ENCODE peak calls at places on chromosome 20, in five cellular contexts. One of them, this sample, is unnamed.

GRCh38 chr20:35446356-35447078 is 8.5 kb upstream of the GDF5 start:
- DNase-seq in MM.1S: no peak
- DNase-seq in astrocyte of the spinal cord: no peak
- DNase-seq in choroid plexus epithelial cell: no peak
- DNase-seq in tibial artery: no peak
- DNase-seq in this sample: no peak

GRCh38 chr20:3706774-3707507 is 5.5 kb downstream of the SIGLEC1 start:
- DNase-seq in astrocyte of the spinal cord: no peak
- DNase-seq in tibial artery: peak
- DNase-seq in choroid plexus epithelial cell: no peak
- DNase-seq in MM.1S: no peak
- DNase-seq in this sample: peak

GRCh38 chr20:57267158-57267821 is 849 bp upstream of the BMP7 start:
- DNase-seq in tibial artery: no peak
- DNase-seq in astrocyte of the spinal cord: no peak
- DNase-seq in choroid plexus epithelial cell: no peak
- DNase-seq in MM.1S: no peak
- DNase-seq in this sample: no peak

GRCh38 chr20:44407402-44408184 is 52.1 kb downstream of the HNF4A start:
- DNase-seq in tibial artery: no peak
- DNase-seq in MM.1S: no peak
- DNase-seq in choroid plexus epithelial cell: peak
- DNase-seq in astrocyte of the spinal cord: peak
- DNase-seq in this sample: peak

GRCh38 chr20:45823949-45824835 is 2.9 kb downstream of the TNNC2 start:
- DNase-seq in MM.1S: no peak
- DNase-seq in tibial artery: no peak
- DNase-seq in choroid plexus epithelial cell: peak
- DNase-seq in astrocyte of the spinal cord: peak
- DNase-seq in this sample: peak

GRCh38 chr20:58515240-58516212 is at the start of gene APCDD1L:
- DNase-seq in choroid plexus epithelial cell: peak
- DNase-seq in tibial artery: peak
- DNase-seq in MM.1S: no peak
- DNase-seq in astrocyte of the spinal cord: peak
- DNase-seq in this sample: peak

GRCh38 chr20:46308258-46309157 is at the start of gene CDH22:
- DNase-seq in astrocyte of the spinal cord: no peak
- DNase-seq in MM.1S: no peak
- DNase-seq in choroid plexus epithelial cell: peak
- DNase-seq in tibial artery: no peak
- DNase-seq in this sample: peak

GRCh38 chr20:37526238-37526838 is 1.3 kb downstream of the BLCAP start:
- DNase-seq in MM.1S: no peak
- DNase-seq in tibial artery: peak
- DNase-seq in astrocyte of the spinal cord: peak
- DNase-seq in choroid plexus epithelial cell: peak
- DNase-seq in this sample: peak

GRCh38 chr20:62675156-62675871 is 33.0 kb downstream of the SLCO4A1 start:
- DNase-seq in tibial artery: no peak
- DNase-seq in choroid plexus epithelial cell: no peak
- DNase-seq in MM.1S: no peak
- DNase-seq in astrocyte of the spinal cord: no peak
- DNase-seq in this sample: peak

GRCh38 chr20:13340088-13340487 is 119.0 kb downstream of the ISM1 start:
- DNase-seq in astrocyte of the spinal cord: no peak
- DNase-seq in tibial artery: no peak
- DNase-seq in choroid plexus epithelial cell: no peak
- DNase-seq in MM.1S: no peak
- DNase-seq in this sample: peak

GRCh38 chr20:43972051-43972450 is 57.4 kb downstream of the TOX2 start:
- DNase-seq in MM.1S: no peak
- DNase-seq in choroid plexus epithelial cell: no peak
- DNase-seq in astrocyte of the spinal cord: no peak
- DNase-seq in tibial artery: no peak
- DNase-seq in this sample: no peak

GRCh38 chr20:63758152-63758551 is 18.6 kb downstream of the SLC2A4RG start:
- DNase-seq in MM.1S: no peak
- DNase-seq in tibial artery: no peak
- DNase-seq in choroid plexus epithelial cell: no peak
- DNase-seq in astrocyte of the spinal cord: no peak
- DNase-seq in this sample: no peak

GRCh38 chr20:31923388-31924271 is 28.2 kb downstream of the PDRG1 start:
- DNase-seq in astrocyte of the spinal cord: no peak
- DNase-seq in choroid plexus epithelial cell: no peak
- DNase-seq in MM.1S: no peak
- DNase-seq in tibial artery: no peak
- DNase-seq in this sample: no peak

GRCh38 chr20:51639206-51639832 is 96.8 kb upstream of the NFATC2 start:
- DNase-seq in MM.1S: peak
- DNase-seq in choroid plexus epithelial cell: peak
- DNase-seq in astrocyte of the spinal cord: peak
- DNase-seq in tibial artery: peak
- DNase-seq in this sample: peak

GRCh38 chr20:6053776-6054688 is at the start of gene LRRN4:
- DNase-seq in astrocyte of the spinal cord: no peak
- DNase-seq in choroid plexus epithelial cell: no peak
- DNase-seq in MM.1S: no peak
- DNase-seq in tibial artery: no peak
- DNase-seq in this sample: peak

GRCh38 chr20:15310361-15310760 is 972.9 kb upstream of the FLRT3 start:
- DNase-seq in astrocyte of the spinal cord: no peak
- DNase-seq in choroid plexus epithelial cell: peak
- DNase-seq in MM.1S: no peak
- DNase-seq in tibial artery: no peak
- DNase-seq in this sample: no peak

GRCh38 chr20:17210983-17211382 is 15.9 kb upstream of the PCSK2 start:
- DNase-seq in choroid plexus epithelial cell: no peak
- DNase-seq in MM.1S: no peak
- DNase-seq in tibial artery: no peak
- DNase-seq in astrocyte of the spinal cord: no peak
- DNase-seq in this sample: no peak

GRCh38 chr20:31260326-31260932 is 3.0 kb downstream of the DEFB115 start:
- DNase-seq in tibial artery: no peak
- DNase-seq in astrocyte of the spinal cord: no peak
- DNase-seq in choroid plexus epithelial cell: peak
- DNase-seq in MM.1S: peak
- DNase-seq in this sample: no peak

GRCh38 chr20:24785141-24785924 is 163.7 kb upstream of the CST7 start:
- DNase-seq in choroid plexus epithelial cell: no peak
- DNase-seq in astrocyte of the spinal cord: peak
- DNase-seq in MM.1S: no peak
- DNase-seq in tibial artery: no peak
- DNase-seq in this sample: peak

GRCh38 chr20:4891997-4892396 is 109.3 kb downstream of the SLC23A2 start:
- DNase-seq in choroid plexus epithelial cell: no peak
- DNase-seq in tibial artery: no peak
- DNase-seq in MM.1S: no peak
- DNase-seq in astrocyte of the spinal cord: no peak
- DNase-seq in this sample: no peak

GRCh38 chr20:53126185-53126584 is 154.0 kb downstream of the TSHZ2 start:
- DNase-seq in tibial artery: no peak
- DNase-seq in astrocyte of the spinal cord: no peak
- DNase-seq in choroid plexus epithelial cell: no peak
- DNase-seq in MM.1S: no peak
- DNase-seq in this sample: no peak

GRCh38 chr20:48750941-48751620 is 76.7 kb downstream of the PREX1 start:
- DNase-seq in MM.1S: no peak
- DNase-seq in choroid plexus epithelial cell: no peak
- DNase-seq in astrocyte of the spinal cord: peak
- DNase-seq in tibial artery: no peak
- DNase-seq in this sample: no peak

GRCh38 chr20:32505723-32506473 is 79.2 kb downstream of the NOL4L start:
- DNase-seq in tibial artery: no peak
- DNase-seq in choroid plexus epithelial cell: no peak
- DNase-seq in MM.1S: peak
- DNase-seq in astrocyte of the spinal cord: no peak
- DNase-seq in this sample: no peak

GRCh38 chr20:51712501-51713212 is 55.5 kb downstream of the ATP9A start:
- DNase-seq in MM.1S: no peak
- DNase-seq in tibial artery: no peak
- DNase-seq in astrocyte of the spinal cord: peak
- DNase-seq in choroid plexus epithelial cell: peak
- DNase-seq in this sample: peak

GRCh38 chr20:25043499-25044260 is 14.3 kb downstream of the ACSS1 start:
- DNase-seq in choroid plexus epithelial cell: no peak
- DNase-seq in MM.1S: no peak
- DNase-seq in astrocyte of the spinal cord: no peak
- DNase-seq in tibial artery: no peak
- DNase-seq in this sample: no peak

GRCh38 chr20:54477556-54477955 is 2.2 kb downstream of the DOK5 start:
- DNase-seq in astrocyte of the spinal cord: no peak
- DNase-seq in tibial artery: no peak
- DNase-seq in choroid plexus epithelial cell: no peak
- DNase-seq in MM.1S: no peak
- DNase-seq in this sample: peak

GRCh38 chr20:44448753-44449546 is 26.7 kb upstream of the TTPAL start:
- DNase-seq in choroid plexus epithelial cell: peak
- DNase-seq in astrocyte of the spinal cord: no peak
- DNase-seq in MM.1S: peak
- DNase-seq in tibial artery: no peak
- DNase-seq in this sample: no peak

GRCh38 chr20:17968366-17969275 is at the start of the genes MGME1 and SNX5:
- DNase-seq in astrocyte of the spinal cord: peak
- DNase-seq in choroid plexus epithelial cell: peak
- DNase-seq in MM.1S: peak
- DNase-seq in tibial artery: peak
- DNase-seq in this sample: peak

GRCh38 chr20:31256959-31257358 is 505 bp upstream of the DEFB115 start:
- DNase-seq in astrocyte of the spinal cord: no peak
- DNase-seq in MM.1S: no peak
- DNase-seq in choroid plexus epithelial cell: no peak
- DNase-seq in tibial artery: no peak
- DNase-seq in this sample: no peak

GRCh38 chr20:48822879-48823385 is 4.9 kb downstream of the PREX1 start:
- DNase-seq in choroid plexus epithelial cell: no peak
- DNase-seq in tibial artery: no peak
- DNase-seq in astrocyte of the spinal cord: peak
- DNase-seq in MM.1S: no peak
- DNase-seq in this sample: no peak

GRCh38 chr20:6228302-6228843 is 105.5 kb upstream of the FERMT1 start:
- DNase-seq in astrocyte of the spinal cord: no peak
- DNase-seq in MM.1S: no peak
- DNase-seq in choroid plexus epithelial cell: no peak
- DNase-seq in tibial artery: no peak
- DNase-seq in this sample: no peak

GRCh38 chr20:11218035-11218680 is 544.4 kb upstream of the JAG1 start:
- DNase-seq in choroid plexus epithelial cell: peak
- DNase-seq in tibial artery: no peak
- DNase-seq in astrocyte of the spinal cord: no peak
- DNase-seq in MM.1S: no peak
- DNase-seq in this sample: no peak

DNA sequence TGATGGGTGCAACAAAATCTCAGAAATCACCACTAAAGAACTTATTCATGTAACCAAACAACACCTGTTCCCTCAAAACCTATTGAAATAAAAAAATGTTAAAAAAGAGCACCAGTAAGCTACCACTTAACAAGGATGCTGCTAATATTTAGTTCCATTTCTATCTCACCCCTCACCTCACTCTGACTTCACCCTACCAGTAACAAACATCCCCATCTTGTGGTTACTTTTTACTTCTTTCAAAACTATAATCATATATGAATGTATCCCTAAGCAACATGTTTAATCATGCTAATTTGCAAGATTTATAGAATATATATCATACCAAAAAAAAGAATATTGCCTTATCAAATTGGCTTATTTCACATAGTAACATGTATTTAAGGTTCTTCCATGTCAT is 27.4 kb upstream of the SLC24A3 start:
- DNase-seq in astrocyte of the spinal cord: no peak
- DNase-seq in choroid plexus epithelial cell: no peak
- DNase-seq in tibial artery: no peak
- DNase-seq in MM.1S: no peak
- DNase-seq in this sample: no peak
- TF ChIP-seq CTCF in astrocyte of the spinal cord: no peak
- TF ChIP-seq CTCF in choroid plexus epithelial cell: no peak
- TF ChIP-seq CTCF in tibial artery: no peak
- TF ChIP-seq CTCF in MM.1S: peak
- TF ChIP-seq CTCF in this sample: no peak

GRCh38 chr20:38748097-38748862 is at the start of gene ACTR5:
- DNase-seq in tibial artery: peak
- DNase-seq in choroid plexus epithelial cell: peak
- DNase-seq in astrocyte of the spinal cord: peak
- DNase-seq in MM.1S: peak
- DNase-seq in this sample: peak

GRCh38 chr20:38751360-38751976 is 3.2 kb downstream of the ACTR5 start:
- DNase-seq in MM.1S: peak
- DNase-seq in astrocyte of the spinal cord: peak
- DNase-seq in choroid plexus epithelial cell: peak
- DNase-seq in tibial artery: no peak
- DNase-seq in this sample: peak

GRCh38 chr20:38748863-38749153 is 548 bp downstream of the ACTR5 start:
- DNase-seq in tibial artery: no peak
- DNase-seq in choroid plexus epithelial cell: no peak
- DNase-seq in MM.1S: peak
- DNase-seq in astrocyte of the spinal cord: no peak
- DNase-seq in this sample: no peak

GRCh38 chr20:38745757-38746156 is 2.5 kb upstream of the ACTR5 start:
- DNase-seq in astrocyte of the spinal cord: no peak
- DNase-seq in choroid plexus epithelial cell: no peak
- DNase-seq in tibial artery: no peak
- DNase-seq in MM.1S: no peak
- DNase-seq in this sample: no peak

GRCh38 chr20:38747495-38748096 is 664 bp upstream of the ACTR5 start:
- DNase-seq in choroid plexus epithelial cell: no peak
- DNase-seq in MM.1S: no peak
- DNase-seq in tibial artery: no peak
- DNase-seq in astrocyte of the spinal cord: no peak
- DNase-seq in this sample: no peak
- H3K4me3 ChIP-seq in choroid plexus epithelial cell: peak
- H3K4me3 ChIP-seq in MM.1S: peak
- H3K4me3 ChIP-seq in tibial artery: peak
- H3K4me3 ChIP-seq in astrocyte of the spinal cord: peak
- H3K4me3 ChIP-seq in this sample: peak

DNA sequence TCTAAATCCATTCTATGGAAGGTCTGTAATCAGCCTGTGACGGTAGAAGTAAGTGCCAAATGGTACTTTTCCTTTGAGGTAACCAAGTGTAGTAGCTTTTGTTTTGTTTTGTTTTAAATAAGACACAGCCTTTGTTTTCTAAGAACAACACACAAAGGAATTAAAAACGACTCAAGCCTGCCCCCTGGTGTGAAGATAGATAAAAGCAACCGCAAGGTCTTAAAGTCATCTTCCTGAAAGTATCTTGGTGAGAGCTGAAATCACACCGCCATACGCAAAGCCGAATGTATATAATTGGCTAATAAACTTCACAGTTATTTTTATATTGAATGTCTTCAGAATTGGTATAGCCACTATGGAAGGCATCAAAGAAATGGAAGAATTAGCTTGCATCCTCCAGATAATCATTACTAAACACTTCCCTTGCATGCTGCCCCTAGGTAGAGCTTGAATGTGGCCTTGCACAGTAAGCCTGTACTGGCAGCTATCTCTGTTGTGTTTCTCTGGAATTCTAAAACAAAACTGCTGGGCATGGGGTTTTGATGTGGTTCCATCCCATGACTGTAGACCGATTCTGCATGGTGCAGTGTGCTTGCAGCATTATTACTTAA is 95.6 kb downstream of the LAMP5 start:
- DNase-seq in astrocyte of the spinal cord: peak
- DNase-seq in MM.1S: peak
- DNase-seq in tibial artery: peak
- DNase-seq in choroid plexus epithelial cell: peak
- DNase-seq in this sample: peak
- TF ChIP-seq CTCF in astrocyte of the spinal cord: peak
- TF ChIP-seq CTCF in MM.1S: peak
- TF ChIP-seq CTCF in tibial artery: peak
- TF ChIP-seq CTCF in choroid plexus epithelial cell: peak
- TF ChIP-seq CTCF in this sample: peak

GRCh38 chr20:33991498-33991897 is 2.2 kb upstream of the RALY start:
- DNase-seq in MM.1S: no peak
- DNase-seq in choroid plexus epithelial cell: no peak
- DNase-seq in astrocyte of the spinal cord: no peak
- DNase-seq in tibial artery: no peak
- DNase-seq in this sample: no peak
- H3K4me3 ChIP-seq in MM.1S: no peak
- H3K4me3 ChIP-seq in choroid plexus epithelial cell: no peak
- H3K4me3 ChIP-seq in astrocyte of the spinal cord: no peak
- H3K4me3 ChIP-seq in tibial artery: no peak
- H3K4me3 ChIP-seq in this sample: no peak

This sample was measured in AG10803.